ENCODE peak calls at places on chromosomes 16 and 17, in six cellular contexts. U is H1, B is HCT116, V is K562, I is HepG2, F is GM12878. Y is an unnamed sample.

GRCh38 chr17:29807520-29808361 is 122.3 kb downstream of the SSH2 start:
- DNase-seq in B (peak), U (no peak), V (peak), F (peak), I (peak), Y (peak)

GRCh38 chr16:85327731-85328664 is 215.7 kb upstream of the CIBAR2 start:
- DNase-seq in I (no peak), B (peak), F (no peak), V (peak), U (peak), Y (peak)

GRCh38 chr16:17511340-17511739 is 40.6 kb upstream of the XYLT1 start:
- DNase-seq in B (no peak), I (no peak), F (no peak), U (no peak), V (no peak), Y (no peak)

GRCh38 chr16:78237346-78237745 is 137.9 kb downstream of the WWOX start:
- DNase-seq in I (no peak), B (no peak), V (no peak), F (no peak), U (no peak), Y (no peak)

GRCh38 chr16:83995756-83996155 is 27.7 kb downstream of the NECAB2 start:
- DNase-seq in V (peak), F (no peak), U (no peak), I (no peak), B (peak), Y (no peak)

GRCh38 chr17:39899215-39899614 is 19.2 kb downstream of the GSDMB start:
- DNase-seq in U (no peak), V (no peak), I (no peak), B (no peak), F (no peak), Y (no peak)

GRCh38 chr17:9173386-9173983 is 152.2 kb downstream of the NTN1 start:
- DNase-seq in V (no peak), B (no peak), I (no peak), F (no peak), U (no peak), Y (no peak)

GRCh38 chr16:80691111-80691761 is 113.2 kb downstream of the CDYL2 start:
- DNase-seq in V (no peak), U (no peak), B (no peak), F (no peak), I (no peak), Y (no peak)

GRCh38 chr17:34603974-34604373 is 24.6 kb downstream of the TMEM132E start:
- DNase-seq in F (no peak), I (no peak), V (no peak), B (no peak), U (no peak), Y (no peak)

GRCh38 chr17:69375229-69375628 is 39.3 kb upstream of the MAP2K6 start:
- DNase-seq in V (no peak), F (no peak), B (no peak), I (no peak), U (no peak), Y (no peak)

GRCh38 chr16:4410335-4411075 is 5.9 kb downstream of the CORO7 start:
- DNase-seq in U (no peak), I (no peak), F (no peak), V (no peak), B (no peak), Y (no peak)

GRCh38 chr17:61481421-61481820 is 29.2 kb downstream of the TBX4 start:
- DNase-seq in U (no peak), B (no peak), I (no peak), V (no peak), F (no peak), Y (no peak)

GRCh38 chr17:61574542-61575351 is 16.3 kb downstream of the NACA2 start:
- DNase-seq in U (no peak), V (no peak), I (peak), B (peak), F (no peak), Y (no peak)

DNA sequence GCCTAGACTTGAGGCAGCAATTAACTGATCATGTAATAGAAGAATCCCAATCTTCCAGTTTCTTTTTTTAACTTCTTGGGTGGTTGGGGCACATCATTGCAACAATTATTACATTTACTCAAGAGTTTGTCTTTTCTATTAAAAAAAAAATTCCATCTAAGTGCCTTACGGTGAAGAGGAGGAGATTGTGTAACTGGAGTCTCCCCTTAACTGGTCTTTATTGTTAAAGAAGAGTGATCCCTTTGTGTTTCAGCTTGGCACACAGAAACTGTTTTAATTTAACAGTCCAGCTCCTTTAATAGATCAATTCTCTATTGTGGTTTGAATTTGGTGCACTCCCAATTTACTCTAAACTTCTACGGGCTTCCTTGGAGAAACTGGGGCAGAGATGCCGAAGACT is 75.2 kb downstream of the FTO start:
- DNase-seq in V (no peak), B (no peak), U (no peak), I (no peak), F (no peak), Y (no peak)
- TF ChIP-seq ZNF274 in V (no peak), B (no peak), U (no peak), I (no peak), F (no peak), Y (no peak)

GRCh38 chr17:49013311-49014205 is 16.4 kb downstream of the IGF2BP1 start:
- DNase-seq in F (no peak), U (peak), B (no peak), I (no peak), V (peak), Y (no peak)
- H3K4me3 ChIP-seq in F (no peak), U (peak), B (no peak), I (peak), V (no peak), Y (peak)

GRCh38 chr17:53626286-53626685 is 196.4 kb upstream of the KIF2B start:
- DNase-seq in V (peak), I (no peak), U (no peak), B (no peak), F (no peak), Y (no peak)
- TF ChIP-seq ZNF274 in V (no peak), I (no peak), U (no peak), B (no peak), F (no peak), Y (no peak)

GRCh38 chr16:54954220-54954619 is 23.6 kb downstream of the IRX5 start:
- DNase-seq in F (no peak), V (no peak), U (no peak), B (no peak), I (no peak), Y (no peak)

GRCh38 chr16:54952195-54952594 is 21.5 kb downstream of the IRX5 start:
- DNase-seq in F (no peak), B (no peak), V (no peak), U (no peak), I (no peak), Y (no peak)

GRCh38 chr16:54957403-54957802 is 26.7 kb downstream of the IRX5 start:
- DNase-seq in U (no peak), F (no peak), I (peak), B (peak), V (peak), Y (no peak)

DNA sequence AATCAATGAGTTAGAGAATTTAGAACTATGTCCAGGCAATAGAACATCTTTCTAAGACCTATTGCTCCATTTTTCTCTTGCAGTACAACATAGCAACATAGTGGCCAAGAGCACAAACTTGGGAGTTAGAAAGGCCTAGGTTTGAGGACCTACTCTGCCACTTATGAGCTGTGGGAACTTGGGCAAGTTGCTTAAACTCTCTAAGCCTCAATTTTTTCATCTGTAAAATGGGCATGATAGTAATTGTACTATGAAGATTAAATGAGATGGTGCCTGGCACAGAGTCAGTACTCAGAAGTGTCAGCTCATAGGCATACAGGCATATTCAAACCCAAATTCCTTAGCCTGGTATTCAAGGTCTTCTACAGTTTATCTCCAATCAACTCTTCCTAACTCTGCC is 25.1 kb downstream of the IRX5 start:
- DNase-seq in F (no peak), I (no peak), V (no peak), U (no peak), B (no peak), Y (no peak)
- H3K4me3 ChIP-seq in F (no peak), I (no peak), V (no peak), U (no peak), B (no peak), Y (no peak)

DNA sequence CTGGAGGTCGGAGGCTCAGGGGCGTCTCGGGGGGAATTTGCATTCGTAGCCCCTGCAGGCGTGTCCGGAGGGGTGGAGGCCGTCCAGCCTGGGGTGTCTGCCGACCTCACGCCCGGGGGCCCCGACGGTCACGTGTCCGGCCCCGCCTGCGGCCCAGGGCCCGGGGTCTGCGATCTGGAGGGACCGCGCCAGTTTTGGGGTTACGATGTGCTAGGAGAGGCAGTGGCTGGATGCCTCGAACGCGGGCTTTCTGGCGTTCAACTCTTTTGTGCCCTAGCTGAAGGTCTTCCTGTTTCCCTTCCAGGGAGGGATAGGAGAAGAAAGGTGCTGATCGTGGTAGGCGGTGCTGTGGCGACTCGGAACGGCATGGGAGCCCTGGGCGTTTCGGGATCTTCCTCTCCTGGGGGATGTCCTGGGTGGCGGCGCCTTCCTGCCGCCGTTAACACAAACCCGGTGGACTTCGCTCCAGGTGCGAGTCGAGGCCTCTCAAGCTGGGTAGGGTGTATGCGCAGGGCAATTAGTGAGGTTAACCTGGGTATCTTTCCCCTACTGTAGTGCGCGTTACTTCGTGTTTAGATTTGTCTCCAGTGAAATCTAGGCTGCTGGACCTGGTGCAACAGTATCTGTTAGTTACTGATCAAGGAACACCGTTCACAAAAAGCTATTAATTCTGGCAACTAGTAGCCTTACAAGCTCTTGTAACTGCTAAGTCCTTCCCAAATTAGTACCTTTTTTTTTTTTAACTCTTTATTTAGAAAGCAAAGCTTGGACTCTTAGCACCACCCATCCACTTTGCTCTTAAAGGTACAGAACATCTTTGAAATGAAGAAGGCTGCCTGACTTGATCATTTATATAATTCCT is 1.3 kb downstream of the AKAP1 start:
- DNase-seq in F (no peak), I (peak), V (peak), U (no peak), B (no peak), Y (no peak)
- TF ChIP-seq ZNF274 in F (no peak), I (peak), V (no peak), U (no peak), B (no peak), Y (no peak)

DNA sequence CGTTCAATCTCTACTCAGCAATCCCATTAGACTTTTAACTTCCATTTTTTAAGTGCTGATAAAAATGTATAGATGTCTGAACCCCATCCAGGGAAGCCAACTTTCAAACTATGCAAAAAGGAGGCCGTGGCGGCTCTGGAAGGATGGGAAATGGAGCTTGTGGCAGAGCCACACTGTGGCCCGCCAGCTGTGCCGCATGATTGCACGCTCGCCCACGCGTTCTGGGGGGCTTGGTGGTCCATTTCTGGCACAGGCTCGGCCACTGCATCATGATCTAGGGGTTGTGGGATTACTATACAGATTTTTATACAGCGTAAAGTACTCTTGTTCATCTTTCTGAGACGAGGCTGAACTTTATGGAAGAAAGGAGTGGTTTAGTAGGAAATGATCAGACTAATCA is 57.6 kb downstream of the FOXL1 start:
- DNase-seq in U (no peak), B (no peak), V (no peak), F (no peak), I (no peak), Y (no peak)
- H3K4me3 ChIP-seq in U (no peak), B (no peak), V (no peak), F (no peak), I (no peak), Y (no peak)

GRCh38 chr17:71412803-71413202 is 708.0 kb upstream of the SOX9 start:
- DNase-seq in V (no peak), U (no peak), I (no peak), F (no peak), B (peak), Y (no peak)

GRCh38 chr17:71407972-71408371 is 712.8 kb upstream of the SOX9 start:
- DNase-seq in F (no peak), U (no peak), I (no peak), V (no peak), B (no peak), Y (no peak)

GRCh38 chr17:71413935-71414334 is 706.9 kb upstream of the SOX9 start:
- DNase-seq in F (no peak), V (no peak), B (no peak), U (no peak), I (no peak), Y (no peak)

GRCh38 chr17:71409137-71409536 is 711.7 kb upstream of the SOX9 start:
- DNase-seq in F (no peak), U (no peak), I (no peak), B (no peak), V (no peak), Y (no peak)

DNA sequence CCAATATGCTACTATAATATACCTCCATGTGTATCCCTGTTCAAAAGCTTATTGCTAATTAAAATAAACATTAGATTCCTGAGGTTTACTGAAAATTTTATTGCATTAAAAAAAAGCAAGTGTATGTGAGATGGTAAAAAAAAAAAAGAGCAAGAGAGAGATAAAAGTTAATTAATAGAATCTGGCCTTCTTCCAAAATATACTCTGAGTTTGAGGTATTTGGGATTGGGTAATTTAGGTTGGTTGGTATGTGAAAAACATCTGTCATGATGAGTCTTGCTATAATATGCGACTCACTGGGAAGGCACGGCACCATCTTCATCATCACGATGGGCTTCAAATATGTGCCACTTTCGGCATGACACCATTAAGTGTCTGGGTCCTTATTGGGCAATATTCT is 711.1 kb upstream of the SOX9 start:
- DNase-seq in B (no peak), U (no peak), V (no peak), F (no peak), I (no peak), Y (no peak)
- TF ChIP-seq ZNF274 in B (no peak), U (no peak), V (no peak), F (no peak), I (no peak), Y (no peak)

GRCh38 chr16:8864480-8864879 is 4.3 kb downstream of the CARHSP1 start:
- DNase-seq in V (no peak), U (no peak), F (no peak), B (no peak), I (no peak), Y (no peak)

GRCh38 chr16:8865145-8865882 is 3.5 kb downstream of the CARHSP1 start:
- DNase-seq in F (no peak), B (no peak), I (no peak), V (no peak), U (no peak), Y (no peak)

GRCh38 chr16:8862309-8863130 is 6.3 kb downstream of the CARHSP1 start:
- DNase-seq in V (no peak), B (no peak), F (no peak), I (no peak), U (no peak), Y (no peak)

GRCh38 chr16:8861563-8862308 is 7.1 kb downstream of the CARHSP1 start:
- DNase-seq in F (no peak), B (no peak), U (no peak), I (peak), V (no peak), Y (no peak)

GRCh38 chr16:8863594-8864424 is 5.0 kb downstream of the CARHSP1 start:
- DNase-seq in V (peak), I (peak), B (no peak), F (no peak), U (no peak), Y (no peak)
- H3K4me3 ChIP-seq in V (no peak), I (peak), B (no peak), F (no peak), U (no peak), Y (no peak)